ENCODE peak calls at places on chromosome 5, in five cellular contexts. F is epithelial cell of prostate, W is HL-60, M is A172, A is HCT116. I is an unnamed sample.

GRCh38 chr5:151781201-151781600 is 9.4 kb downstream of the G3BP1 start:
- DNase-seq in F (no peak), W (peak), M (no peak), A (no peak), I (no peak)

GRCh38 chr5:76030343-76030742 is 52.8 kb upstream of the SV2C start:
- DNase-seq in F (no peak), W (no peak), M (no peak), A (no peak), I (no peak)

GRCh38 chr5:148849461-148849860 is 23.1 kb downstream of the ADRB2 start:
- DNase-seq in F (no peak), W (no peak), M (no peak), A (no peak), I (no peak)

GRCh38 chr5:111902436-111902835 is 145.4 kb upstream of the NREP start:
- DNase-seq in F (no peak), W (no peak), M (no peak), A (no peak), I (no peak)

GRCh38 chr5:61330341-61330878 is 1.6 kb upstream of the ZSWIM6 start:
- DNase-seq in F (no peak), W (peak), M (peak), A (no peak), I (peak)

GRCh38 chr5:10987291-10987806 is 226.3 kb upstream of the DAP start:
- DNase-seq in F (no peak), W (no peak), M (no peak), A (no peak), I (no peak)

GRCh38 chr5:9239071-9239470 is 306.8 kb downstream of the SEMA5A start:
- DNase-seq in F (peak), W (no peak), M (peak), A (no peak), I (no peak)

GRCh38 chr5:150599917-150600511 is 40.4 kb upstream of the SYNPO start:
- DNase-seq in F (peak), W (no peak), M (peak), A (no peak), I (no peak)

GRCh38 chr5:149416977-149417713 is 38.1 kb upstream of the IL17B start:
- DNase-seq in F (no peak), W (no peak), M (no peak), A (no peak), I (peak)

GRCh38 chr5:97297063-97297715 is 114.1 kb upstream of the RIOK2 start:
- DNase-seq in F (no peak), W (peak), M (peak), A (peak), I (peak)

I was measured in ELF-1.